ENCODE peak calls at places on chromosomes 4 and X, in four cellular contexts. One of them, this sample, is unnamed.

GRCh38 chr4:139875456-139875855 is 209.8 kb downstream of the MGST2 start:
- DNase-seq in astrocyte: no peak
- DNase-seq in psoas muscle: no peak
- DNase-seq in retinal pigment epithelial cell: no peak
- DNase-seq in this sample: no peak

GRCh38 chr4:182604161-182604591 is 313.0 kb downstream of the DCTD start:
- DNase-seq in psoas muscle: no peak
- DNase-seq in astrocyte: peak; percentile 88
- DNase-seq in retinal pigment epithelial cell: no peak
- DNase-seq in this sample: no peak

GRCh38 chrX:4809571-4809970 is 1096.1 kb upstream of the PRKX start:
- DNase-seq in psoas muscle: no peak
- DNase-seq in retinal pigment epithelial cell: no peak
- DNase-seq in astrocyte: no peak
- DNase-seq in this sample: no peak

GRCh38 chr4:79050521-79050880 is 111.3 kb upstream of the PAQR3 start:
- DNase-seq in psoas muscle: no peak
- DNase-seq in retinal pigment epithelial cell: no peak
- DNase-seq in astrocyte: no peak
- DNase-seq in this sample: no peak

GRCh38 chrX:30343206-30343605 is 34.0 kb upstream of the NR0B1 start:
- DNase-seq in psoas muscle: no peak
- DNase-seq in astrocyte: no peak
- DNase-seq in retinal pigment epithelial cell: no peak
- DNase-seq in this sample: no peak

GRCh38 chrX:11416600-11416999 is 123.4 kb downstream of the AMELX start:
- DNase-seq in psoas muscle: no peak
- DNase-seq in retinal pigment epithelial cell: no peak
- DNase-seq in astrocyte: no peak
- DNase-seq in this sample: no peak

GRCh38 chr4:86891785-86892638 is at the start of gene C4orf36:
- DNase-seq in retinal pigment epithelial cell: no peak
- DNase-seq in psoas muscle: peak; percentile 70
- DNase-seq in astrocyte: peak; percentile 31
- DNase-seq in this sample: no peak

GRCh38 chr4:156377036-156377700 is 423.5 kb upstream of the CTSO start:
- DNase-seq in astrocyte: peak; percentile 88
- DNase-seq in psoas muscle: no peak
- DNase-seq in retinal pigment epithelial cell: peak; percentile 64
- DNase-seq in this sample: no peak

GRCh38 chr4:105558277-105558676 is 5.9 kb downstream of the ARHGEF38 start:
- DNase-seq in retinal pigment epithelial cell: no peak
- DNase-seq in astrocyte: no peak
- DNase-seq in psoas muscle: no peak
- DNase-seq in this sample: no peak

GRCh38 chr4:20474119-20474518 is 222.4 kb downstream of the SLIT2 start:
- DNase-seq in retinal pigment epithelial cell: no peak
- DNase-seq in astrocyte: no peak
- DNase-seq in psoas muscle: no peak
- DNase-seq in this sample: no peak

GRCh38 chrX:137354851-137355250 is 211.1 kb upstream of the ZIC3 start:
- DNase-seq in retinal pigment epithelial cell: no peak
- DNase-seq in psoas muscle: no peak
- DNase-seq in astrocyte: no peak
- DNase-seq in this sample: no peak

GRCh38 chr4:26062221-26062620 is 148.2 kb downstream of the SMIM20 start:
- DNase-seq in psoas muscle: no peak
- DNase-seq in astrocyte: peak; percentile 34
- DNase-seq in retinal pigment epithelial cell: no peak
- DNase-seq in this sample: no peak

GRCh38 chrX:71671043-71671829 is 3.9 kb downstream of the LOC101059915 start:
- DNase-seq in astrocyte: no peak
- DNase-seq in retinal pigment epithelial cell: no peak
- DNase-seq in psoas muscle: no peak
- DNase-seq in this sample: no peak

GRCh38 chr4:97105716-97106115 is 1037.6 kb downstream of the STPG2 start:
- DNase-seq in psoas muscle: no peak
- DNase-seq in retinal pigment epithelial cell: no peak
- DNase-seq in astrocyte: no peak
- DNase-seq in this sample: no peak

GRCh38 chrX:12137982-12138365 is 299 bp upstream of the FRMPD4 start:
- DNase-seq in psoas muscle: no peak
- DNase-seq in astrocyte: no peak
- DNase-seq in retinal pigment epithelial cell: no peak
- DNase-seq in this sample: no peak

GRCh38 chr4:4985844-4986243 is 33.4 kb downstream of the CYTL1 start:
- DNase-seq in retinal pigment epithelial cell: no peak
- DNase-seq in astrocyte: no peak
- DNase-seq in psoas muscle: no peak
- DNase-seq in this sample: no peak

GRCh38 chrX:22360129-22360528 is 87.4 kb downstream of the CBLL2 start:
- DNase-seq in astrocyte: no peak
- DNase-seq in psoas muscle: no peak
- DNase-seq in retinal pigment epithelial cell: no peak
- DNase-seq in this sample: no peak

GRCh38 chrX:24619647-24620046 is 27.5 kb downstream of the PCYT1B start:
- DNase-seq in retinal pigment epithelial cell: peak; percentile 13
- DNase-seq in psoas muscle: no peak
- DNase-seq in astrocyte: peak; percentile 52
- DNase-seq in this sample: no peak

GRCh38 chr4:162506253-162506652 is 342.5 kb upstream of the FSTL5 start:
- DNase-seq in astrocyte: peak; percentile 80
- DNase-seq in psoas muscle: no peak
- DNase-seq in retinal pigment epithelial cell: peak; percentile 91
- DNase-seq in this sample: no peak

GRCh38 chrX:102085706-102086105 is 39.8 kb upstream of the TCEAL2 start:
- DNase-seq in psoas muscle: no peak
- DNase-seq in retinal pigment epithelial cell: no peak
- DNase-seq in astrocyte: no peak
- DNase-seq in this sample: no peak

GRCh38 chr4:566508-567295 is 9.4 kb downstream of the TMEM271 start:
- DNase-seq in psoas muscle: no peak
- DNase-seq in retinal pigment epithelial cell: no peak
- DNase-seq in astrocyte: no peak
- DNase-seq in this sample: no peak

GRCh38 chr4:3021627-3022026 is 52.7 kb downstream of the HTT-AS start:
- DNase-seq in psoas muscle: no peak
- DNase-seq in retinal pigment epithelial cell: no peak
- DNase-seq in astrocyte: no peak
- DNase-seq in this sample: no peak

GRCh38 chr4:128604204-128604603 is 205.3 kb upstream of the JADE1 start:
- DNase-seq in astrocyte: no peak
- DNase-seq in psoas muscle: no peak
- DNase-seq in retinal pigment epithelial cell: no peak
- DNase-seq in this sample: no peak

GRCh38 chr4:111602848-111603247 is 542.4 kb upstream of the FAM241A start:
- DNase-seq in retinal pigment epithelial cell: no peak
- DNase-seq in psoas muscle: no peak
- DNase-seq in astrocyte: peak; percentile 2
- DNase-seq in this sample: no peak
- TF ChIP-seq CTCF in retinal pigment epithelial cell: peak; percentile 46
- TF ChIP-seq CTCF in psoas muscle: no peak
- TF ChIP-seq CTCF in astrocyte: no peak
- TF ChIP-seq CTCF in this sample: peak; percentile 25

GRCh38 chr4:76090241-76090691 is 15.8 kb downstream of the ART3 start:
- DNase-seq in retinal pigment epithelial cell: peak; percentile 79
- DNase-seq in psoas muscle: no peak
- DNase-seq in astrocyte: peak; percentile 96
- DNase-seq in this sample: no peak

GRCh38 chr4:76088719-76089118 is 14.2 kb downstream of the ART3 start:
- DNase-seq in astrocyte: no peak
- DNase-seq in psoas muscle: no peak
- DNase-seq in retinal pigment epithelial cell: no peak
- DNase-seq in this sample: no peak

GRCh38 chr4:76084542-76084941 is 10.0 kb downstream of the ART3 start:
- DNase-seq in psoas muscle: no peak
- DNase-seq in retinal pigment epithelial cell: no peak
- DNase-seq in astrocyte: no peak
- DNase-seq in this sample: no peak

GRCh38 chr4:76083386-76083785 is 8.9 kb downstream of the ART3 start:
- DNase-seq in psoas muscle: no peak
- DNase-seq in astrocyte: no peak
- DNase-seq in retinal pigment epithelial cell: no peak
- DNase-seq in this sample: no peak

DNA sequence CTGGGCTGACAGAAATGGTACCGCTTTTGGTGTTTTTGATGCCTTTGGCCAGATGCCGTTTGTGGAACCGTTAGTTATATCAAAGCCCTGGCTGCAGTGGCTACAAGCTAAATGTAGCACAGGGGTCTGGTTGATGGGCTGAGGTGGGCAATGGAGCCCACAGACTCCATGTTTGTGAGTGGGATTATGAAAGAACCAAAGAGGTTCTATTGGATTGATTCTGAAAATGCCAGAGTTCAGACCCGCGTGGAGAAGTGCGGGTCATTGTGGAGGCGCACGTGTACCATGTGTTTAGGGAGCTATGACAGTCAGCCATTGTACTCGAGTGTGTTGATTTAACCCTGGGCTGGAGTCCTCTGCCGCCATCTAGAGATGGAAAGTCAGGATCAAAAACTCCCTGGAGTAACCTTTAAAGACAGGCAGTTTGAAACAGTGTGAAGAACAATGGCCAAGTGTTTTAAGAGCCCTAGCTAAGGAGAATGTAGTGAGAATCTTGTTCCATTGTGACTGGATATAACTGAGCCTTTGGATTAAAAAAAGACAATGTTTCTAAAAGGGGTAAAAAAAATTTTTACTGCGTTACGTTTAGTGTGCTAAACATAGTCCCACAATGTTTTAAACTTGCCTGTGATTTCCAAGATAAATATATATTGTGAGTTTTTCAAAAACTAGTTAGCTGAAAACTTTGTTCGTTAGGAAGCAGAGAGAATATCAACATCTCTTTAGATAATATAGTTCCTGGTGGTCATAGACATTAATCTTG is 12.7 kb downstream of the ART3 start:
- DNase-seq in retinal pigment epithelial cell: peak; percentile 38
- DNase-seq in psoas muscle: peak; percentile 58
- DNase-seq in astrocyte: peak; percentile 44
- DNase-seq in this sample: peak; percentile 20
- H3K4me3 ChIP-seq in retinal pigment epithelial cell: no peak overlapping the region
- H3K4me3 ChIP-seq in psoas muscle: peak overlapping the region; percentile 54
- H3K4me3 ChIP-seq in astrocyte: no peak overlapping the region
- H3K4me3 ChIP-seq in this sample: no peak overlapping the region

DNA sequence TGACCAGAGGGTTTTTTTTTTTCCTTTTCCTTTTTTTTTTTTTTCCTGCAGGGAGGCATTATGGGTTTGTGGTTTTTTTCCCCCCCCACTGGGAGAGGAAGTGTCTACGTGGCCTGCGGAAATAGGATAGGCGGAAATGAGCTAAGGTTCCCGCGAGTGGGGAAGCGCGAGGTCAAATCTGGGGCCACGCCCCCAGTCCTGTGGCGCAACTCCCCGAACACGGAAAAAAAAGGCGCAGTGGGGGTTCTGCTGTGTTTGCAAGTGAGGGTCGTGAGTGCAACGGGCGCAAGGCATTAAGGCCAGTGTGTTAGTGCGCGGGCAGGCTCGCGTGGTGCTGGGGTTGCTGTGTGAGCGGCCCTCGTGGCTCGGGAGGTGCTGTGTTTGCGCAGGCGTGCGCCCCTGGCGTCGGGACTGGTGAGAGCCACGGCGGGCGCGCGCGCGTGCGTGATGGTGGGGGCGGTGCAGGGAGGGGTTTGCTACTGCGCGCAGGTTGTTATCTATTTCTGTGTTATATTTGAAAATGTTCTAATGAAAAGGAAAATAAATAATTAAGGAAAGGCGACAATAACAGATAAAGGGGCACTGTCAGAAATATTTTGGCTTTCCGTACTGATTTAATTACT is 685 bp upstream of the MORF4L2 start:
- DNase-seq in retinal pigment epithelial cell: peak; percentile 31
- DNase-seq in psoas muscle: peak; percentile 95
- DNase-seq in astrocyte: peak; percentile 67
- DNase-seq in this sample: no peak
- TF ChIP-seq CTCF in retinal pigment epithelial cell: peak; percentile 33
- TF ChIP-seq CTCF in psoas muscle: peak; percentile 43
- TF ChIP-seq CTCF in astrocyte: no peak
- TF ChIP-seq CTCF in this sample: peak; percentile 34

GRCh38 chrX:70455366-70456202 is 10.9 kb downstream of the DLG3 start:
- DNase-seq in psoas muscle: no peak
- DNase-seq in retinal pigment epithelial cell: no peak
- DNase-seq in astrocyte: no peak
- DNase-seq in this sample: no peak

GRCh38 chrX:70452143-70452733 is 7.6 kb downstream of the DLG3 start:
- DNase-seq in psoas muscle: peak; percentile 74
- DNase-seq in retinal pigment epithelial cell: no peak
- DNase-seq in astrocyte: no peak
- DNase-seq in this sample: no peak

GRCh38 chrX:70454441-70455365 is 10.1 kb downstream of the DLG3 start:
- DNase-seq in psoas muscle: no peak
- DNase-seq in astrocyte: peak; percentile 23
- DNase-seq in retinal pigment epithelial cell: no peak
- DNase-seq in this sample: no peak

GRCh38 chrX:70453024-70453618 is 8.5 kb downstream of the DLG3 start:
- DNase-seq in psoas muscle: no peak
- DNase-seq in retinal pigment epithelial cell: no peak
- DNase-seq in astrocyte: no peak
- DNase-seq in this sample: no peak

GRCh38 chrX:70456256-70456655 is 11.6 kb downstream of the DLG3 start:
- DNase-seq in retinal pigment epithelial cell: no peak
- DNase-seq in astrocyte: no peak
- DNase-seq in psoas muscle: no peak
- DNase-seq in this sample: no peak
- H3K4me3 ChIP-seq in retinal pigment epithelial cell: peak overlapping the region; percentile 60
- H3K4me3 ChIP-seq in astrocyte: peak overlapping the region; percentile 17
- H3K4me3 ChIP-seq in psoas muscle: no peak overlapping the region
- H3K4me3 ChIP-seq in this sample: peak overlapping the region; percentile 72

GRCh38 chrX:104565791-104566687 is at the start of gene IL1RAPL2:
- DNase-seq in psoas muscle: peak; percentile 48
- DNase-seq in retinal pigment epithelial cell: no peak
- DNase-seq in astrocyte: no peak
- DNase-seq in this sample: no peak
- TF ChIP-seq CTCF in psoas muscle: peak; percentile 9
- TF ChIP-seq CTCF in retinal pigment epithelial cell: peak; percentile 79
- TF ChIP-seq CTCF in astrocyte: peak; percentile 28
- TF ChIP-seq CTCF in this sample: peak; percentile 67

GRCh38 chr4:184857446-184858121 is 31.8 kb upstream of the ACSL1 start:
- DNase-seq in psoas muscle: no peak
- DNase-seq in astrocyte: no peak
- DNase-seq in retinal pigment epithelial cell: no peak
- DNase-seq in this sample: no peak
- H3K4me3 ChIP-seq in psoas muscle: no peak overlapping the region
- H3K4me3 ChIP-seq in astrocyte: no peak overlapping the region
- H3K4me3 ChIP-seq in retinal pigment epithelial cell: no peak overlapping the region
- H3K4me3 ChIP-seq in this sample: no peak overlapping the region

DNA sequence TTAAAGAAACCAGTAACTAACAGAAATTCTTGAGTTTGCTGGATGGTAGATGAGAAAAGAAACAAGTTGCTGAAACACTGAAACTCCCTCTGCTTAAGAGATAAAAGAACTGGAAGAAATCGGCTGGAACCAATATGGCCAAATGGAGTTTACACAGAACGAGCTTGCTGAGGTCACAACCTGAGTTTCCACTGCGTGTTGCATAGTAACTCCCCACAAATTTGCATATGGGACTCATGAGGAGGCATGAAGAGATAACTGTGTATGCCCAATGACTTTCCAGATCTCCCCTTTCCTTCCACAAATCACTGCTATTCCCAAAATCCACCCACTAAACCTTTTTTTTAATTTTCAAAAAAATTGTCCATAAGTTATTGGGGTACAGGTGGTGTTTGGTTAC is 10.2 kb upstream of the SMR3B start:
- DNase-seq in psoas muscle: no peak
- DNase-seq in retinal pigment epithelial cell: no peak
- DNase-seq in astrocyte: no peak
- DNase-seq in this sample: no peak
- TF ChIP-seq CTCF in psoas muscle: no peak
- TF ChIP-seq CTCF in retinal pigment epithelial cell: no peak
- TF ChIP-seq CTCF in astrocyte: no peak
- TF ChIP-seq CTCF in this sample: no peak

GRCh38 chr4:154489558-154490260 is 1.9 kb downstream of the DCHS2 start:
- DNase-seq in retinal pigment epithelial cell: no peak
- DNase-seq in psoas muscle: no peak
- DNase-seq in astrocyte: no peak
- DNase-seq in this sample: no peak
- H3K4me3 ChIP-seq in retinal pigment epithelial cell: no peak overlapping the region
- H3K4me3 ChIP-seq in psoas muscle: peak overlapping the region; percentile 49
- H3K4me3 ChIP-seq in astrocyte: no peak overlapping the region
- H3K4me3 ChIP-seq in this sample: no peak overlapping the region

This sample was measured in epithelial cell of proximal tubule.